ENCODE peak calls at places on chromosomes 2 and 18, in six cellular contexts. V, P, F, J, W and Y are unnamed samples.
A peak's percentile ranks its signal among the peaks of the same experiment; 100 is the strongest.

GRCh38 chr18:58051765-58052460 is 7.9 kb downstream of the NEDD4L start:
- DNase-seq in P (no peak), F (no peak), V (no peak), W (no peak), J (no peak), Y (no peak)

GRCh38 chr2:53087282-53087882 is 680.2 kb upstream of the CHAC2 start:
- DNase-seq in F (no peak), V (no peak), W (no peak), J (no peak), P (no peak), Y (no peak)

GRCh38 chr18:30970201-30970816 is 72.2 kb downstream of the DSC3 start:
- DNase-seq in V (no peak), F (no peak), J (no peak), P (no peak), W (no peak), Y (no peak)

GRCh38 chr18:48983793-48984437 is 33.1 kb upstream of the SMAD7 start:
- DNase-seq in J (no peak), W (no peak), F (no peak), V (no peak), P (no peak), Y (no peak)

GRCh38 chr2:101310591-101311389 is 2.3 kb upstream of the RNF149 start:
- DNase-seq in W (no peak), F (no peak), J (no peak), P (no peak), V (no peak), Y (no peak)

GRCh38 chr18:22521026-22521707 is 103.5 kb upstream of the CTAGE1 start:
- DNase-seq in W (no peak), V (no peak), P (no peak), F (no peak), J (no peak), Y (no peak)

GRCh38 chr2:218881744-218882462 is 1.3 kb downstream of the WNT10A start:
- DNase-seq in W (no peak), V (no peak), P (no peak), J (no peak), F (no peak), Y (no peak)

GRCh38 chr2:196234672-196235071 is 63.3 kb upstream of the STK17B start:
- DNase-seq in F (no peak), W (no peak), P (no peak), V (no peak), J (no peak), Y (no peak)

GRCh38 chr2:15569658-15570615 is 8.8 kb upstream of the NBAS start:
- DNase-seq in W (no peak), P (no peak), F (no peak), V (no peak), J (no peak), Y (no peak)

GRCh38 chr2:177114712-177115111 is 97.9 kb upstream of the HNRNPA3 start:
- DNase-seq in F (no peak), J (no peak), P (no peak), W (no peak), V (no peak), Y (no peak)

GRCh38 chr18:63578357-63578958 is 8.7 kb upstream of the SERPINB13 start:
- DNase-seq in J (no peak), W (no peak), P (peak; percentile 61), F (no peak), V (no peak), Y (no peak)

GRCh38 chr2:104412384-104412783 is 441.5 kb upstream of the POU3F3 start:
- DNase-seq in F (no peak), W (no peak), V (no peak), J (peak; percentile 33), P (peak; percentile 77), Y (no peak)

GRCh38 chr2:235406420-235406819 is 87.4 kb upstream of the AGAP1 start:
- DNase-seq in W (no peak), V (no peak), P (peak; percentile 90), J (no peak), F (no peak), Y (peak; percentile 24)

GRCh38 chr2:186422226-186422625 is 63.8 kb upstream of the ZC3H15 start:
- DNase-seq in P (no peak), W (peak; percentile 39), V (no peak), J (no peak), F (no peak), Y (no peak)

GRCh38 chr2:234731236-234731635 is 220.6 kb upstream of the SH3BP4 start:
- DNase-seq in V (no peak), W (no peak), J (no peak), F (no peak), P (no peak), Y (no peak)

GRCh38 chr2:205002390-205002789 is 457.1 kb downstream of the PARD3B start:
- DNase-seq in W (no peak), P (no peak), F (no peak), V (no peak), J (no peak), Y (no peak)

GRCh38 chr2:112884869-112885502 is 26.0 kb upstream of the IL37 start:
- DNase-seq in V (no peak), J (peak; percentile 76), W (no peak), P (peak; percentile 72), F (no peak), Y (no peak)

GRCh38 chr18:51226068-51226467 is 28.6 kb upstream of the MEX3C start:
- DNase-seq in J (no peak), W (no peak), V (no peak), P (no peak), F (no peak), Y (no peak)

GRCh38 chr2:204023088-204023487 is 86.5 kb downstream of the ICOS start:
- DNase-seq in V (no peak), P (no peak), J (no peak), F (no peak), W (no peak), Y (no peak)

GRCh38 chr2:191604154-191604553 is 73.8 kb upstream of the NABP1 start:
- DNase-seq in J (no peak), W (no peak), P (no peak), F (no peak), V (no peak), Y (no peak)

GRCh38 chr2:168241208-168241607 is 6.2 kb downstream of the STK39 start:
- DNase-seq in F (no peak), J (no peak), V (no peak), P (no peak), W (peak; percentile 23), Y (no peak)

GRCh38 chr18:5868218-5868904 is 27.0 kb downstream of the TMEM200C start:
- DNase-seq in V (peak; percentile 30), J (peak; percentile 63), P (peak; percentile 91), F (peak; percentile 81), W (peak; percentile 51), Y (peak; percentile 75)

GRCh38 chr18:34222396-34223163 is 2.1 kb downstream of the NOL4 start:
- DNase-seq in W (no peak), F (no peak), J (no peak), P (peak; percentile 14), V (no peak), Y (no peak)

GRCh38 chr2:181904022-181904632 is 12.6 kb downstream of the ITPRID2 start:
- DNase-seq in J (no peak), F (no peak), P (no peak), W (no peak), V (no peak), Y (no peak)

GRCh38 chr18:59502222-59502898 is 143.3 kb upstream of the LMAN1 start:
- DNase-seq in V (no peak), J (no peak), W (peak; percentile 56), P (no peak), F (no peak), Y (no peak)

GRCh38 chr2:42846932-42847595 is 54.7 kb upstream of the HAAO start:
- DNase-seq in J (no peak), V (no peak), F (no peak), P (no peak), W (peak; percentile 13), Y (no peak)

GRCh38 chr2:166750624-166751023 is 137.7 kb upstream of the XIRP2 start:
- DNase-seq in V (no peak), J (no peak), P (no peak), F (no peak), W (no peak), Y (no peak)

GRCh38 chr18:48842259-48843061 is 108.3 kb downstream of the SMAD7 start:
- DNase-seq in V (no peak), P (no peak), W (no peak), F (no peak), J (peak; percentile 31), Y (no peak)

GRCh38 chr2:233707979-233708644 is 4.6 kb upstream of the UGT1A5 start:
- DNase-seq in J (no peak), W (no peak), V (no peak), F (no peak), P (no peak), Y (no peak)

GRCh38 chr2:56741601-56742102 is 557.9 kb downstream of the CCDC85A start:
- DNase-seq in J (no peak), F (no peak), P (no peak), W (peak; percentile 25), V (no peak), Y (no peak)

GRCh38 chr2:30366199-30366691 is 80.8 kb upstream of the LCLAT1 start:
- DNase-seq in W (no peak), V (no peak), F (no peak), P (no peak), J (no peak), Y (no peak)

GRCh38 chr2:73284296-73285161 is at the start of gene FBXO41:
- DNase-seq in F (no peak), W (peak; percentile 38), V (no peak), J (peak; percentile 57), P (peak; percentile 59), Y (peak; percentile 35)
- TF ChIP-seq POLR2A in F (no peak), W (no peak), V (no peak), J (no peak), P (no peak), Y (no peak)

GRCh38 chr18:65336411-65336810 is 414.4 kb upstream of the CDH7 start:
- DNase-seq in P (no peak), F (no peak), V (no peak), W (no peak), J (no peak), Y (no peak)
- H3K27ac ChIP-seq in P (no peak overlapping the region), F (no peak overlapping the region), V (no peak overlapping the region), W (no peak overlapping the region), J (no peak overlapping the region), Y (no peak overlapping the region)

GRCh38 chr18:24427484-24427883 is 1.0 kb downstream of the IMPACT start:
- DNase-seq in V (no peak), P (peak; percentile 23), W (no peak), J (no peak), F (no peak), Y (no peak)

GRCh38 chr18:24426073-24426397 is 435 bp upstream of the IMPACT start:
- DNase-seq in J (no peak), F (no peak), W (no peak), V (no peak), P (no peak), Y (no peak)

GRCh38 chr18:24428709-24429108 is 2.2 kb downstream of the IMPACT start:
- DNase-seq in J (no peak), W (no peak), P (no peak), F (no peak), V (no peak), Y (no peak)

GRCh38 chr18:24429188-24429587 is 2.7 kb downstream of the IMPACT start:
- DNase-seq in P (no peak), F (no peak), W (no peak), V (no peak), J (no peak), Y (no peak)

GRCh38 chr18:24426398-24427294 is at the start of gene IMPACT:
- DNase-seq in F (peak; percentile 82), W (peak; percentile 81), J (peak; percentile 84), P (peak; percentile 89), V (peak; percentile 67), Y (peak; percentile 76)
- TF ChIP-seq POLR2A in F (no peak), W (peak; percentile 52), J (no peak), P (no peak), V (no peak), Y (peak; percentile 32)

GRCh38 chr2:2013476-2013875 is 269.2 kb upstream of the PXDN start:
- DNase-seq in W (no peak), J (no peak), P (no peak), V (no peak), F (no peak), Y (no peak)
- H3K27ac ChIP-seq in W (no peak overlapping the region), J (no peak overlapping the region), P (no peak overlapping the region), V (peak overlapping the region; percentile 38), F (no peak overlapping the region), Y (no peak overlapping the region)